ENCODE peak calls at places on chromosomes 4 and X, in ten cellular contexts. L, H, F, Y, B, T, P, O, M and X are unnamed samples.

GRCh38 chrX:152904151-152905080 is 6.5 kb downstream of the ZNF185 start:
- DNase-seq in Y (peak), P (peak), B (peak), O (peak), T (peak), M (peak), F (peak), H (no peak), L (peak), X (peak)

GRCh38 chr4:54695359-54696149 is 37.8 kb downstream of the KIT start:
- DNase-seq in Y (no peak), M (no peak), L (no peak), T (no peak), B (no peak), P (no peak), F (no peak), H (no peak), O (no peak), X (peak)

GRCh38 chr4:164779811-164780216 is 25.9 kb downstream of the SMIM31 start:
- DNase-seq in P (no peak), B (no peak), L (no peak), T (no peak), F (peak), Y (no peak), H (peak), O (peak), M (peak), X (peak)

GRCh38 chr4:15336410-15337184 is 91.2 kb upstream of the C1QTNF7 start:
- DNase-seq in L (no peak), O (no peak), B (no peak), H (no peak), Y (no peak), T (no peak), F (no peak), P (no peak), M (peak), X (no peak)

GRCh38 chr4:78332974-78333373 is 218.6 kb upstream of the ANXA3 start:
- DNase-seq in O (no peak), P (no peak), H (no peak), T (no peak), B (no peak), L (no peak), M (no peak), Y (no peak), F (no peak), X (no peak)

GRCh38 chr4:151674804-151675290 is 86.0 kb downstream of the GATB start:
- DNase-seq in P (no peak), B (no peak), M (peak), L (no peak), O (no peak), T (peak), H (no peak), Y (peak), F (peak), X (peak)

GRCh38 chr4:170465434-170465833 is 375.7 kb upstream of the AADAT start:
- DNase-seq in Y (no peak), B (no peak), O (no peak), T (no peak), H (no peak), L (no peak), P (no peak), M (no peak), F (no peak), X (no peak)

GRCh38 chr4:123819362-123820035 is 422.9 kb downstream of the SPRY1 start:
- DNase-seq in T (no peak), B (no peak), L (no peak), H (no peak), F (no peak), Y (no peak), P (no peak), M (peak), O (no peak), X (peak)

GRCh38 chrX:118177708-118178107 is 61.1 kb upstream of the KLHL13 start:
- DNase-seq in Y (no peak), P (no peak), L (no peak), T (no peak), B (no peak), M (no peak), H (no peak), O (no peak), F (no peak), X (no peak)

GRCh38 chr4:126395661-126396060 is 1080.9 kb downstream of the FAT4 start:
- DNase-seq in H (no peak), B (no peak), L (no peak), O (no peak), F (no peak), Y (no peak), M (peak), P (no peak), T (no peak), X (peak)

GRCh38 chr4:48949518-48950207 is 36.4 kb upstream of the CWH43 start:
- DNase-seq in H (no peak), P (no peak), F (no peak), L (peak), O (no peak), B (no peak), Y (no peak), T (no peak), M (peak), X (peak)

GRCh38 chrX:153650959-153651358 is 4.0 kb downstream of the DUSP9 start:
- DNase-seq in T (no peak), L (no peak), M (no peak), H (no peak), F (no peak), P (no peak), B (peak), O (no peak), Y (no peak), X (no peak)

GRCh38 chr4:143336828-143337599 is at the start of gene GAB1:
- DNase-seq in L (peak), T (peak), O (peak), F (peak), M (peak), P (no peak), Y (no peak), B (no peak), H (no peak), X (peak)

GRCh38 chr4:78768447-78769177 is 7.5 kb upstream of the BMP2K start:
- DNase-seq in T (peak), O (no peak), M (peak), Y (no peak), F (no peak), P (no peak), H (no peak), L (no peak), B (no peak), X (no peak)

GRCh38 chr4:84499065-84499982 is at the start of gene NKX6-1:
- DNase-seq in F (peak), B (peak), O (peak), L (peak), Y (peak), T (peak), M (peak), H (peak), P (no peak), X (peak)

GRCh38 chr4:147409350-147409749 is 71.5 kb upstream of the EDNRA start:
- DNase-seq in O (no peak), B (no peak), H (no peak), M (no peak), T (no peak), Y (no peak), P (no peak), L (no peak), F (peak), X (peak)

GRCh38 chr4:92210906-92211305 is 92.9 kb upstream of the GRID2 start:
- DNase-seq in F (no peak), M (no peak), L (no peak), B (no peak), O (no peak), T (no peak), H (no peak), P (no peak), Y (no peak), X (no peak)

GRCh38 chrX:51878056-51878455 is 15.4 kb upstream of the MAGED1 start:
- DNase-seq in Y (no peak), P (no peak), M (no peak), O (no peak), T (no peak), B (no peak), F (no peak), H (no peak), L (no peak), X (peak)

GRCh38 chr4:3037957-3038451 is 36.3 kb downstream of the HTT-AS start:
- DNase-seq in O (peak), B (no peak), F (no peak), L (no peak), M (peak), H (no peak), Y (no peak), T (peak), P (no peak), X (peak)

GRCh38 chrX:153816821-153817220 is 13.5 kb downstream of the PDZD4 start:
- DNase-seq in H (no peak), T (no peak), O (peak), M (no peak), L (no peak), B (no peak), Y (no peak), F (no peak), P (peak), X (no peak)